ENCODE peak calls at places on chromosomes 3 and 15, in four cellular contexts. One of them, this sample, is unnamed.

GRCh38 chr15:95409924-95410323 is 920.6 kb upstream of the NR2F2 start:
- DNase-seq in naive thymus-derived CD8-positive, alpha-beta T cell: no peak
- DNase-seq in NCI-H1092: no peak
- DNase-seq in T-helper 1 cell: no peak
- DNase-seq in this sample: no peak

GRCh38 chr3:126512916-126513650 is 4.5 kb downstream of the UROC1 start:
- DNase-seq in NCI-H1092: no peak
- DNase-seq in T-helper 1 cell: no peak
- DNase-seq in naive thymus-derived CD8-positive, alpha-beta T cell: no peak
- DNase-seq in this sample: no peak

GRCh38 chr3:107117922-107118576 is 259.2 kb upstream of the CCDC54 start:
- DNase-seq in naive thymus-derived CD8-positive, alpha-beta T cell: no peak
- DNase-seq in T-helper 1 cell: no peak
- DNase-seq in NCI-H1092: peak
- DNase-seq in this sample: peak

GRCh38 chr15:90859234-90860131 is 8.9 kb upstream of the FURIN start:
- DNase-seq in naive thymus-derived CD8-positive, alpha-beta T cell: no peak
- DNase-seq in NCI-H1092: no peak
- DNase-seq in T-helper 1 cell: no peak
- DNase-seq in this sample: no peak

GRCh38 chr3:183295211-183295610 is 42.2 kb downstream of the B3GNT5 start:
- DNase-seq in T-helper 1 cell: no peak
- DNase-seq in NCI-H1092: no peak
- DNase-seq in naive thymus-derived CD8-positive, alpha-beta T cell: no peak
- DNase-seq in this sample: no peak

GRCh38 chr3:111577798-111578685 is 17.1 kb downstream of the ZBED2 start:
- DNase-seq in T-helper 1 cell: no peak
- DNase-seq in naive thymus-derived CD8-positive, alpha-beta T cell: no peak
- DNase-seq in NCI-H1092: no peak
- DNase-seq in this sample: no peak

GRCh38 chr3:99925584-99925983 is 107.9 kb downstream of the CMSS1 start:
- DNase-seq in naive thymus-derived CD8-positive, alpha-beta T cell: no peak
- DNase-seq in NCI-H1092: peak
- DNase-seq in T-helper 1 cell: no peak
- DNase-seq in this sample: no peak

GRCh38 chr3:8538904-8539303 is 37.3 kb downstream of the LMCD1 start:
- DNase-seq in naive thymus-derived CD8-positive, alpha-beta T cell: no peak
- DNase-seq in NCI-H1092: no peak
- DNase-seq in T-helper 1 cell: no peak
- DNase-seq in this sample: no peak

GRCh38 chr3:16253601-16254000 is 11.1 kb downstream of the DPH3 start:
- DNase-seq in T-helper 1 cell: no peak
- DNase-seq in NCI-H1092: no peak
- DNase-seq in naive thymus-derived CD8-positive, alpha-beta T cell: no peak
- DNase-seq in this sample: no peak

GRCh38 chr3:134059680-134060560 is 30.2 kb upstream of the SLCO2A1 start:
- DNase-seq in naive thymus-derived CD8-positive, alpha-beta T cell: no peak
- DNase-seq in NCI-H1092: no peak
- DNase-seq in T-helper 1 cell: no peak
- DNase-seq in this sample: peak

GRCh38 chr3:102037209-102037608 is 187.9 kb downstream of the NFKBIZ start:
- DNase-seq in T-helper 1 cell: no peak
- DNase-seq in NCI-H1092: no peak
- DNase-seq in naive thymus-derived CD8-positive, alpha-beta T cell: no peak
- DNase-seq in this sample: no peak

GRCh38 chr15:31259562-31260252 is 66.9 kb upstream of the KLF13 start:
- DNase-seq in naive thymus-derived CD8-positive, alpha-beta T cell: no peak
- DNase-seq in T-helper 1 cell: no peak
- DNase-seq in NCI-H1092: no peak
- DNase-seq in this sample: no peak

GRCh38 chr3:37124431-37124830 is 50.0 kb downstream of the LRRFIP2 start:
- DNase-seq in naive thymus-derived CD8-positive, alpha-beta T cell: no peak
- DNase-seq in NCI-H1092: no peak
- DNase-seq in T-helper 1 cell: no peak
- DNase-seq in this sample: no peak

GRCh38 chr3:164194842-164195241 is 883.5 kb downstream of the SI start:
- DNase-seq in naive thymus-derived CD8-positive, alpha-beta T cell: no peak
- DNase-seq in NCI-H1092: no peak
- DNase-seq in T-helper 1 cell: no peak
- DNase-seq in this sample: no peak

GRCh38 chr15:65424683-65425082 is 1.9 kb upstream of the IGDCC4 start:
- DNase-seq in NCI-H1092: no peak
- DNase-seq in naive thymus-derived CD8-positive, alpha-beta T cell: no peak
- DNase-seq in T-helper 1 cell: no peak
- DNase-seq in this sample: no peak

GRCh38 chr3:108564564-108564963 is 24.7 kb downstream of the CIP2A start:
- DNase-seq in NCI-H1092: no peak
- DNase-seq in T-helper 1 cell: no peak
- DNase-seq in naive thymus-derived CD8-positive, alpha-beta T cell: no peak
- DNase-seq in this sample: no peak

GRCh38 chr3:171640520-171641412 is 169.5 kb downstream of the PLD1 start:
- DNase-seq in T-helper 1 cell: no peak
- DNase-seq in NCI-H1092: no peak
- DNase-seq in naive thymus-derived CD8-positive, alpha-beta T cell: no peak
- DNase-seq in this sample: no peak

GRCh38 chr15:42608110-42608531 is 32.7 kb downstream of the STARD9 start:
- DNase-seq in naive thymus-derived CD8-positive, alpha-beta T cell: peak
- DNase-seq in T-helper 1 cell: peak
- DNase-seq in NCI-H1092: no peak
- DNase-seq in this sample: no peak

GRCh38 chr15:81363261-81363660 is 10.8 kb downstream of the TMC3 start:
- DNase-seq in T-helper 1 cell: no peak
- DNase-seq in naive thymus-derived CD8-positive, alpha-beta T cell: no peak
- DNase-seq in NCI-H1092: no peak
- DNase-seq in this sample: no peak

GRCh38 chr15:31228980-31229826 is 97.4 kb upstream of the KLF13 start:
- DNase-seq in naive thymus-derived CD8-positive, alpha-beta T cell: no peak
- DNase-seq in NCI-H1092: no peak
- DNase-seq in T-helper 1 cell: no peak
- DNase-seq in this sample: no peak

GRCh38 chr3:34207826-34208225 is 409.4 kb downstream of the PDCD6IP start:
- DNase-seq in NCI-H1092: no peak
- DNase-seq in T-helper 1 cell: no peak
- DNase-seq in naive thymus-derived CD8-positive, alpha-beta T cell: no peak
- DNase-seq in this sample: no peak

GRCh38 chr15:68317281-68318007 is 39.9 kb downstream of the FEM1B start:
- DNase-seq in NCI-H1092: no peak
- DNase-seq in T-helper 1 cell: no peak
- DNase-seq in naive thymus-derived CD8-positive, alpha-beta T cell: no peak
- DNase-seq in this sample: no peak

GRCh38 chr3:86995537-86995936 is 4.6 kb upstream of the VGLL3 start:
- DNase-seq in NCI-H1092: no peak
- DNase-seq in T-helper 1 cell: no peak
- DNase-seq in naive thymus-derived CD8-positive, alpha-beta T cell: no peak
- DNase-seq in this sample: no peak

GRCh38 chr3:30098656-30099454 is 507.5 kb upstream of the TGFBR2 start:
- DNase-seq in NCI-H1092: no peak
- DNase-seq in naive thymus-derived CD8-positive, alpha-beta T cell: no peak
- DNase-seq in T-helper 1 cell: no peak
- DNase-seq in this sample: no peak

GRCh38 chr3:76482510-76482909 is 557.4 kb upstream of the ROBO2 start:
- DNase-seq in NCI-H1092: no peak
- DNase-seq in T-helper 1 cell: no peak
- DNase-seq in naive thymus-derived CD8-positive, alpha-beta T cell: no peak
- DNase-seq in this sample: no peak